ENCODE peak calls at places on chromosomes 13 and 19, in four cellular contexts. One of them, this sample, is unnamed.

GRCh38 chr13:50805805-50806204 is 37.7 kb downstream of the DLEU7 start:
- DNase-seq in IMR-90: peak; percentile 1
- DNase-seq in H9: no peak
- DNase-seq in H1: no peak
- DNase-seq in this sample: peak; percentile 16

GRCh38 chr19:45446295-45446694 is 21.5 kb upstream of the FOSB start:
- DNase-seq in IMR-90: peak; percentile 52
- DNase-seq in H9: no peak
- DNase-seq in H1: no peak
- DNase-seq in this sample: peak; percentile 77

GRCh38 chr13:77448689-77449088 is 86.8 kb upstream of the SCEL start:
- DNase-seq in IMR-90: no peak
- DNase-seq in H9: peak; percentile 47
- DNase-seq in H1: no peak
- DNase-seq in this sample: peak; percentile 3

GRCh38 chr19:33688657-33688992 is 66.9 kb downstream of the CHST8 start:
- DNase-seq in IMR-90: no peak
- DNase-seq in H9: no peak
- DNase-seq in H1: no peak
- DNase-seq in this sample: no peak

GRCh38 chr19:30799854-30800755 is 427.9 kb downstream of the ZNF536 start:
- DNase-seq in IMR-90: no peak
- DNase-seq in H9: peak; percentile 75
- DNase-seq in H1: peak; percentile 90
- DNase-seq in this sample: peak; percentile 65

GRCh38 chr19:34808566-34808965 is 35.6 kb upstream of the ZNF599 start:
- DNase-seq in IMR-90: peak; percentile 67
- DNase-seq in H9: no peak
- DNase-seq in H1: no peak
- DNase-seq in this sample: peak; percentile 8

GRCh38 chr19:18205180-18205915 is 1.5 kb upstream of the RAB3A start:
- DNase-seq in IMR-90: peak; percentile 89
- DNase-seq in H9: peak; percentile 58
- DNase-seq in H1: peak; percentile 67
- DNase-seq in this sample: peak; percentile 71

GRCh38 chr13:34340534-34340933 is 522.6 kb downstream of the RFC3 start:
- DNase-seq in IMR-90: no peak
- DNase-seq in H9: no peak
- DNase-seq in H1: no peak
- DNase-seq in this sample: no peak

GRCh38 chr13:53007872-53008271 is 20.7 kb upstream of the OLFM4 start:
- DNase-seq in IMR-90: no peak
- DNase-seq in H9: no peak
- DNase-seq in H1: no peak
- DNase-seq in this sample: no peak

GRCh38 chr13:102089177-102089576 is 312.7 kb downstream of the FGF14 start:
- DNase-seq in IMR-90: no peak
- DNase-seq in H9: no peak
- DNase-seq in H1: no peak
- DNase-seq in this sample: peak; percentile 1

GRCh38 chr19:40411958-40412499 is 1.1 kb downstream of the PRX start:
- DNase-seq in IMR-90: no peak
- DNase-seq in H9: no peak
- DNase-seq in H1: no peak
- DNase-seq in this sample: no peak

GRCh38 chr13:101412076-101412475 is 4.2 kb downstream of the NALCN start:
- DNase-seq in IMR-90: no peak
- DNase-seq in H9: no peak
- DNase-seq in H1: no peak
- DNase-seq in this sample: no peak

GRCh38 chr13:95391325-95391724 is 90.1 kb upstream of the ABCC4 start:
- DNase-seq in IMR-90: no peak
- DNase-seq in H9: no peak
- DNase-seq in H1: no peak
- DNase-seq in this sample: no peak

GRCh38 chr19:45677351-45678230 is 9.6 kb downstream of the GIPR start:
- DNase-seq in IMR-90: peak; percentile 62
- DNase-seq in H9: peak; percentile 100
- DNase-seq in H1: peak; percentile 96
- DNase-seq in this sample: peak; percentile 99

GRCh38 chr19:46254776-46255175 is 25.2 kb downstream of the IGFL1 start:
- DNase-seq in IMR-90: no peak
- DNase-seq in H9: no peak
- DNase-seq in H1: no peak
- DNase-seq in this sample: no peak

GRCh38 chr19:16338470-16339360 is 14.1 kb downstream of the KLF2 start:
- DNase-seq in IMR-90: peak; percentile 96
- DNase-seq in H9: no peak
- DNase-seq in H1: no peak
- DNase-seq in this sample: peak; percentile 42

GRCh38 chr19:29329460-29330134 is 116.6 kb upstream of the UQCRFS1 start:
- DNase-seq in IMR-90: no peak
- DNase-seq in H9: peak; percentile 81
- DNase-seq in H1: peak; percentile 71
- DNase-seq in this sample: peak; percentile 83

GRCh38 chr13:29767006-29767405 is 83.4 kb downstream of the UBL3 start:
- DNase-seq in IMR-90: peak; percentile 48
- DNase-seq in H9: no peak
- DNase-seq in H1: no peak
- DNase-seq in this sample: no peak

GRCh38 chr19:13001502-13002388 is 6.5 kb downstream of the NFIX start:
- DNase-seq in IMR-90: no peak
- DNase-seq in H9: no peak
- DNase-seq in H1: no peak
- DNase-seq in this sample: no peak

GRCh38 chr13:20482818-20483217 is 42.8 kb downstream of the CRYL1 start:
- DNase-seq in IMR-90: no peak
- DNase-seq in H9: no peak
- DNase-seq in H1: no peak
- DNase-seq in this sample: no peak

GRCh38 chr13:86020350-86021002 is 221.3 kb upstream of the SLITRK6 start:
- DNase-seq in IMR-90: peak; percentile 41
- DNase-seq in H9: no peak
- DNase-seq in H1: no peak
- DNase-seq in this sample: no peak

GRCh38 chr13:73754727-73755292 is 379.4 kb downstream of the KLF12 start:
- DNase-seq in IMR-90: peak; percentile 70
- DNase-seq in H9: no peak
- DNase-seq in H1: no peak
- DNase-seq in this sample: peak; percentile 67

GRCh38 chr13:81012031-81012430 is 671.1 kb upstream of the SPRY2 start:
- DNase-seq in IMR-90: no peak
- DNase-seq in H9: no peak
- DNase-seq in H1: no peak
- DNase-seq in this sample: peak; percentile 21

GRCh38 chr13:28794370-28794769 is 25.8 kb upstream of the MTUS2 start:
- DNase-seq in IMR-90: no peak
- DNase-seq in H9: no peak
- DNase-seq in H1: no peak
- DNase-seq in this sample: no peak

GRCh38 chr19:4052114-4052992 is 14.3 kb downstream of the ZBTB7A start:
- DNase-seq in IMR-90: peak; percentile 20
- DNase-seq in H9: no peak
- DNase-seq in H1: no peak
- DNase-seq in this sample: no peak

GRCh38 chr13:32629313-32629712 is 43.1 kb downstream of the PDS5B start:
- DNase-seq in IMR-90: peak; percentile 60
- DNase-seq in H9: no peak
- DNase-seq in H1: no peak
- DNase-seq in this sample: no peak

GRCh38 chr13:32955881-32956594 is 60.2 kb upstream of the KL start:
- DNase-seq in IMR-90: no peak
- DNase-seq in H9: no peak
- DNase-seq in H1: no peak
- DNase-seq in this sample: no peak

GRCh38 chr19:12733369-12733896 is 1.1 kb downstream of the TRIR start:
- DNase-seq in IMR-90: peak; percentile 45
- DNase-seq in H9: no peak
- DNase-seq in H1: no peak
- DNase-seq in this sample: peak; percentile 63

GRCh38 chr19:34120846-34121639 is 51.3 kb upstream of the LSM14A start:
- DNase-seq in IMR-90: peak; percentile 52
- DNase-seq in H9: peak; percentile 57
- DNase-seq in H1: peak; percentile 67
- DNase-seq in this sample: peak; percentile 63

GRCh38 chr19:13588953-13589833 is 82.9 kb upstream of the CACNA1A start:
- DNase-seq in IMR-90: peak; percentile 41
- DNase-seq in H9: peak; percentile 86
- DNase-seq in H1: peak; percentile 97
- DNase-seq in this sample: peak; percentile 66

GRCh38 chr19:56400485-56400884 is 3.6 kb upstream of the ZNF583 start:
- DNase-seq in IMR-90: no peak
- DNase-seq in H9: no peak
- DNase-seq in H1: no peak
- DNase-seq in this sample: no peak

GRCh38 chr13:31069808-31070544 is 91.7 kb downstream of the HSPH1 start:
- DNase-seq in IMR-90: no peak
- DNase-seq in H9: no peak
- DNase-seq in H1: no peak
- DNase-seq in this sample: peak; percentile 36

GRCh38 chr19:18308051-18308947 is 14.6 kb downstream of the LSM4 start:
- DNase-seq in IMR-90: no peak
- DNase-seq in H9: no peak
- DNase-seq in H1: no peak
- DNase-seq in this sample: no peak

GRCh38 chr13:93079294-93079693 is 147.3 kb upstream of the GPC6 start:
- DNase-seq in IMR-90: peak; percentile 64
- DNase-seq in H9: no peak
- DNase-seq in H1: no peak
- DNase-seq in this sample: peak; percentile 7

GRCh38 chr13:26200811-26201210 is 21.3 kb downstream of the RNF6 start:
- DNase-seq in IMR-90: no peak
- DNase-seq in H9: no peak
- DNase-seq in H1: no peak
- DNase-seq in this sample: no peak
- H2BK15ac ChIP-seq in IMR-90: no peak overlapping the region
- H2BK15ac ChIP-seq in H9: no peak overlapping the region
- H2BK15ac ChIP-seq in H1: no peak overlapping the region
- H2BK15ac ChIP-seq in this sample: no peak overlapping the region

GRCh38 chr19:1432507-1432887 is 5.7 kb upstream of the RPS15 start:
- DNase-seq in IMR-90: no peak
- DNase-seq in H9: no peak
- DNase-seq in H1: no peak
- DNase-seq in this sample: no peak
- H3K79me1 ChIP-seq in IMR-90: peaks cover 48% of the 10 kb centered on the region
- H3K79me1 ChIP-seq in H9: no peaks in the 10 kb centered on the region
- H3K79me1 ChIP-seq in H1: peaks cover 2% of the 10 kb centered on the region
- H3K79me1 ChIP-seq in this sample: peaks cover 6% of the 10 kb centered on the region

GRCh38 chr13:79519252-79519651 is 38.3 kb downstream of the NDFIP2 start:
- DNase-seq in IMR-90: peak; percentile 46
- DNase-seq in H9: no peak
- DNase-seq in H1: no peak
- DNase-seq in this sample: no peak
- H4K5ac ChIP-seq in IMR-90: no peak overlapping the region
- H4K5ac ChIP-seq in H9: no peak overlapping the region
- H4K5ac ChIP-seq in H1: no peak overlapping the region
- H4K5ac ChIP-seq in this sample: no peak overlapping the region

GRCh38 chr19:42555801-42556200 is 27.5 kb upstream of the CEACAM1 start:
- DNase-seq in IMR-90: no peak
- DNase-seq in H9: peak; percentile 19
- DNase-seq in H1: no peak
- DNase-seq in this sample: no peak
- H2BK15ac ChIP-seq in IMR-90: no peak overlapping the region
- H2BK15ac ChIP-seq in H9: no peak overlapping the region
- H2BK15ac ChIP-seq in H1: no peak overlapping the region
- H2BK15ac ChIP-seq in this sample: no peak overlapping the region

DNA sequence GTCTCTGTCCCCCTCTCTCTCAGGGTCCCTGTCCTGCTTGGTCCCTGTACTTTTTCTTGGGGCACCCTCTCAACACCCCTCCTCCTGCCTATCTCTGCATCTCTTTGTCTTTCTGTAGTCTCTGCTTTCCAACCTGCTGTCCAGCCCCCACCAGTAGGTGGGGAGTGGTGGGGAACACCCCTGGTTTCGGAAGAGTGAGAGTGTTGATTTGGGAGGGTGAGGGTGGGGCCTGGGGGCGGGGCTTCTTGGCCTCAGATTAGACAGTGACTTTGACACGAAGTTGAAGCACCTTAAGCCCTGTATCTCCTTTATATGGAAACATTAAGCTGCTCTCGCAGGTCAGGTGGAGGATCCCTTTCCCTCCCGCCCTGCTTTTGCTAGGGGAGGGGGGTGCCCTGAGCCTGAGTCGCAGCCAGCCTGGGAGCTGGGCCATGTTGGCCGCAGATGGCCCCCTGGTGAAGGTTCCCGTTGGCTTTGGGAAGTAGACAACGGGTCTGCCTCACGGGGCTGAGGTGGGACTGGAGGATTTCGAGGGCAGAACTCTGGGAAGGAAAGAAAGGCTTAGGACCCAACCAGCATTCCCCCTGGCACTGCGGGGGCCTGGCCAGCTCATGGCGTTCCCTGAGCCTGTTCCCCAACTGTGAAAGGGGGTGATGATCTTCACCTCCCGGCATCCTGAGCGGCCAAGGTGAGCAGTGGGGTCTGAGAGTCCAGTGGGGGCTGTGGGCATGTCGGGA is at the start of gene KCNJ14:
- DNase-seq in IMR-90: no peak
- DNase-seq in H9: no peak
- DNase-seq in H1: no peak
- DNase-seq in this sample: no peak
- H3K79me1 ChIP-seq in IMR-90: peaks cover 21% of the 10 kb centered on the region
- H3K79me1 ChIP-seq in H9: no peaks in the 10 kb centered on the region
- H3K79me1 ChIP-seq in H1: peaks cover 4% of the 10 kb centered on the region
- H3K79me1 ChIP-seq in this sample: peaks cover 5% of the 10 kb centered on the region

GRCh38 chr13:49124693-49125304 is 95.3 kb upstream of the MLNR start:
- DNase-seq in IMR-90: no peak
- DNase-seq in H9: no peak
- DNase-seq in H1: no peak
- DNase-seq in this sample: no peak

DNA sequence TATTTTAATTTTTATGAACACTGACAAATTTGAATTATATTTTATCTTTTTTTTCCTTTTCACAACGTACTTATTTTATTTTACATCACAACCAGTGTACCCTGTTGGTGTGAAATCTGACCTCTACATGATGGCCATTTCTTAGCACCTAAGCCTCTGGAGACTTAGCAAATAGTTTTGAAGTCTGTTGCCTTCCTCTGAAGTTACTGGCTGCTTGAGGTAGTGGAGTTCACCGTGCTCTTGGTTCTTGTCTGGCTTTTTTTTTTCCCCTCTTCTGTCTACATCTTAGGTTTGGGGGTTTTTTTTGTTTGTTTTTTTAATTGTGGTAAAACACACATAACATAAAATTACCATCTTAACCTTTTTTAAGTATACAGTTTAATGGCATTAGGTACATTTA is 94.2 kb upstream of the MLNR start:
- DNase-seq in IMR-90: no peak
- DNase-seq in H9: no peak
- DNase-seq in H1: no peak
- DNase-seq in this sample: no peak
- H4K5ac ChIP-seq in IMR-90: no peak overlapping the region
- H4K5ac ChIP-seq in H9: no peak overlapping the region
- H4K5ac ChIP-seq in H1: no peak overlapping the region
- H4K5ac ChIP-seq in this sample: no peak overlapping the region

This sample was measured in mesendoderm.